ENCODE peak calls at places on chromosomes 6 and 20, in five cellular contexts. L is GM23248; H is WTC11; V is activated CD4-positive, alpha-beta T cell treated with anti-CD3 and anti-CD28 coated beads, Interleukin-2, amount 10 ng/mL, durations not matched to agents 7 days and 5 days; K is H4. A is an unnamed sample.

GRCh38 chr20:45592574-45593189 is 13.6 kb upstream of the WFDC8 start:
- DNase-seq in H (no peak), K (peak; percentile 73), L (peak; percentile 62), V (peak; percentile 33), A (no peak)

GRCh38 chr6:44956426-44956825 is 371.7 kb upstream of the RUNX2 start:
- DNase-seq in K (no peak), V (no peak), L (no peak), H (no peak), A (no peak)

GRCh38 chr6:26525818-26526217 is 12.3 kb upstream of the HMGN4 start:
- DNase-seq in H (no peak), L (peak; percentile 38), V (no peak), K (no peak), A (no peak)

GRCh38 chr20:51233345-51233744 is 210.4 kb upstream of the KCNG1 start:
- DNase-seq in K (no peak), V (no peak), H (no peak), L (no peak), A (no peak)

GRCh38 chr6:167976708-167977107 is 20.8 kb upstream of the KIF25 start:
- DNase-seq in H (no peak), L (no peak), V (no peak), K (no peak), A (no peak)

GRCh38 chr20:17756529-17756928 is 56.8 kb downstream of the BANF2 start:
- DNase-seq in V (no peak), L (no peak), K (no peak), H (no peak), A (no peak)

GRCh38 chr20:21229163-21229562 is 74.0 kb upstream of the XRN2 start:
- DNase-seq in V (no peak), L (peak; percentile 70), K (no peak), H (no peak), A (no peak)

GRCh38 chr20:20443509-20443908 is 75.6 kb downstream of the INSM1 start:
- DNase-seq in K (peak; percentile 28), H (no peak), V (no peak), L (no peak), A (no peak)

GRCh38 chr6:157708239-157708638 is 114.8 kb upstream of the SNX9 start:
- DNase-seq in H (no peak), V (no peak), L (no peak), K (no peak), A (no peak)